ENCODE peak calls at places on chromosomes 11 and 22, in five cellular contexts. V is PC-3, T is GM23248, D is GM23338, G is HCT116. O is an unnamed sample.

GRCh38 chr11:115695677-115696451 is 191.6 kb upstream of the CADM1 start:
- DNase-seq in V (no peak), T (no peak), D (no peak), G (no peak), O (no peak)

GRCh38 chr11:1165256-1166041 is 7.7 kb downstream of the MUC5AC start:
- DNase-seq in V (no peak), T (no peak), D (no peak), G (no peak), O (no peak)

GRCh38 chr11:125901872-125902271 is 1.1 kb downstream of the PUS3 start:
- DNase-seq in V (no peak), T (no peak), D (no peak), G (no peak), O (no peak)

GRCh38 chr11:27963370-27963769 is 144.6 kb downstream of the KIF18A start:
- DNase-seq in V (no peak), T (no peak), D (no peak), G (no peak), O (no peak)

GRCh38 chr11:19853016-19853415 is 140.4 kb downstream of the NAV2 start:
- DNase-seq in V (peak; percentile 44), T (peak; percentile 81), D (no peak), G (no peak), O (no peak)

GRCh38 chr11:47317078-47317828 is 35.2 kb downstream of the MYBPC3 start:
- DNase-seq in V (no peak), T (no peak), D (no peak), G (no peak), O (no peak)

GRCh38 chr22:19239464-19239863 is 52.1 kb downstream of the CLTCL1 start:
- DNase-seq in V (no peak), T (no peak), D (no peak), G (no peak), O (no peak)

GRCh38 chr11:44388828-44389645 is 79.1 kb upstream of the ALX4 start:
- DNase-seq in V (no peak), T (no peak), D (peak; percentile 15), G (no peak), O (no peak)

GRCh38 chr22:18103527-18104269 is 6.9 kb upstream of the TUBA8 start:
- DNase-seq in V (no peak), T (no peak), D (no peak), G (no peak), O (no peak)

GRCh38 chr11:106208795-106209194 is 131.3 kb downstream of the AASDHPPT start:
- DNase-seq in V (no peak), T (no peak), D (no peak), G (no peak), O (no peak)

GRCh38 chr11:20088368-20089260 is 71.7 kb downstream of the DBX1 start:
- DNase-seq in V (no peak), T (no peak), D (no peak), G (no peak), O (no peak)

GRCh38 chr22:39316440-39317083 is 2.9 kb downstream of the RPL3 start:
- DNase-seq in V (peak; percentile 86), T (peak; percentile 95), D (peak; percentile 81), G (peak; percentile 60), O (peak; percentile 83)

GRCh38 chr22:22380098-22381030 is 128.2 kb downstream of the ZNF280B start:
- DNase-seq in V (peak; percentile 10), T (peak; percentile 7), D (peak; percentile 66), G (no peak), O (peak; percentile 95)

GRCh38 chr11:57800444-57801184 is 39.0 kb downstream of the CTNND1 start:
- DNase-seq in V (peak; percentile 99), T (peak; percentile 85), D (peak; percentile 93), G (peak; percentile 51), O (peak; percentile 74)

GRCh38 chr22:23163665-23164064 is 16.6 kb upstream of the BCR start:
- DNase-seq in V (no peak), T (peak; percentile 26), D (no peak), G (no peak), O (no peak)

GRCh38 chr11:6067502-6067901 is 36.9 kb upstream of the OR56A1 start:
- DNase-seq in V (no peak), T (no peak), D (no peak), G (no peak), O (no peak)

GRCh38 chr11:6057452-6057851 is 26.9 kb upstream of the OR56A1 start:
- DNase-seq in V (no peak), T (no peak), D (no peak), G (no peak), O (no peak)

GRCh38 chr11:6061475-6061874 is 30.9 kb upstream of the OR56A1 start:
- DNase-seq in V (no peak), T (peak; percentile 7), D (no peak), G (no peak), O (no peak)

DNA sequence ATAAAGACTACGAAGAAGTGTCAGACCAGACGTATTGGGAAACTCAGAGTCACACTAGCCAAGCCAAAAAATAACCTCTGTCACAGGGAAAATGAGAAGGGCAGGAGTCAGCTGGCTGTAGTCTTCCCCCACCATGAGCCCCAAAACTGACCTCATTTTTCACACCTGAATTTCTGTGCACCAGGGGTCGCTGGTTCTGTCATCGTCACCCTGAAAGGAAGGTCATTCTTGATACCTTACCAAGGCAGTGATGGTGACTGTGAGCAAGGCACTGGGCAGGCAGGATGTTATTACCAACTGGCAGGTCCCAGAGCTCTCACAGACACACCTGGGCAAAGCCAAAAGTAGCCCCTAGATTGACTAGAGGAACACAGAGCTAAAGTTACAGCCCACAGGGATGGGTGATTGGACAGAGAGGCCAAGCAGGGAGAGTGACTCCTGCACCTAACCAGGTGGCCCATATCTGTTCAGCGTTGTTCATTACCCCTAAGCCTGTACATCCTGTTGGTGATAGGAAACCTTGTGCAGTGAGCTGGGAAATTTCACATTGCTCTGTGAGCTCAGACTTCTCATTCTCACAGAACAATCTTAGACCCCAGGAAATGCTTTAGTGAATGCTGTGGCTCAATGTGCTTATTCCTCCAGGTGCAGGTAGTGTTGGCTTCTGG is 32.3 kb upstream of the OR56A1 start:
- DNase-seq in V (no peak), T (no peak), D (no peak), G (no peak), O (peak; percentile 58)
- H3K9me2 ChIP-seq in V (no peaks in the 10 kb centered on the region), T (no peaks in the 10 kb centered on the region), D (peaks cover 7% of the 10 kb centered on the region), G (no peaks in the 10 kb centered on the region), O (no peaks in the 10 kb centered on the region)

GRCh38 chr22:26426924-26427323 is 2.1 kb upstream of the ASPHD2 start:
- DNase-seq in V (no peak), T (no peak), D (no peak), G (no peak), O (no peak)

GRCh38 chr22:26431151-26431995 is 2.3 kb downstream of the ASPHD2 start:
- DNase-seq in V (no peak), T (no peak), D (no peak), G (no peak), O (no peak)

GRCh38 chr22:26430600-26430999 is 1.5 kb downstream of the ASPHD2 start:
- DNase-seq in V (no peak), T (no peak), D (no peak), G (no peak), O (no peak)

GRCh38 chr22:26428515-26429457 is at the start of gene ASPHD2:
- DNase-seq in V (peak; percentile 33), T (peak; percentile 80), D (peak; percentile 84), G (no peak), O (peak; percentile 90)

DNA sequence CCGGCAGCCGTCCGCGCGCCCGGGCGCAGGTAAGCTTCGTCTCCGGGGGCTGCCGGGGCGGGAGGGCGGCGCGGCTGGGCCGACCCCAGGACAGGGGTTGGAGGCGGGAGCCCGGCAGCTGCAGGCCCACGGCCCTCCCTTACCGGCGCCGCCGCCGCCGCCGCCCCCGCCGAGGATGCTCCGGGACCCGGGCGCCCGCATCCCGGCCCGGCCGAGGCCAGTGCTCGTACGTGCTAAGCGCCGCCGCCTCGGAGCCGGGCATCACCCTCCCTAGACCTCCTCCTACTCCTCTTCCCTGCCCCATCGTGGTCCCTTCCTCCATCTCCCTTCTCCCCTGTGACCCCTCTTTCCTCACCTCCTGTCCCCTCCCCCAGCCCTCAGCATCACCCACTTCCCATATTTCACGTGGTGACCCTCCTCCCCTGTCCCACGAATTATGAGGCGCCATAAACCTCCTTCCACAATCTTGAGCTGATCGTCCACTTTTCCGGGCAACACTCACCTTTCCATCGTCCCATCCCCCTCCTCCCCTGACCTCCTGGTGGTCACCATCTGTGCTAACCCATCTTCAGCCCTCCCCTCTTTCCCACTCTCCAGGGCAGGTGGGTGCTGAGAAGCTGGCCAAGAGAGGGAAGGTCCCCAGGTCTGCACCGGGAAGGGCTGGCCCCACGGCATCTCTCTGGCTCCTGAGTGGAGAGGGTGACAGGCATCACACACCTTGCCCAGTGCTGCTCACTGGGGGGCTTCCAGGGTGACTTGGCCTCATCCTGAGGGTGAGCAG is 588 bp downstream of the ASPHD2 start:
- DNase-seq in V (no peak), T (peak; percentile 29), D (peak; percentile 43), G (no peak), O (peak; percentile 32)
- H2AFZ ChIP-seq in V (no peak overlapping the region), T (peak overlapping the region; percentile 62), D (peak overlapping the region; percentile 89), G (no peak overlapping the region), O (peak overlapping the region; percentile 24)

GRCh38 chr11:7964261-7964660 is 986 bp downstream of the NLRP10 start:
- DNase-seq in V (no peak), T (no peak), D (no peak), G (no peak), O (peak; percentile 57)
- H3K9me2 ChIP-seq in V (no peaks in the 10 kb centered on the region), T (no peaks in the 10 kb centered on the region), D (peaks cover 8% of the 10 kb centered on the region), G (no peaks in the 10 kb centered on the region), O (no peaks in the 10 kb centered on the region)

DNA sequence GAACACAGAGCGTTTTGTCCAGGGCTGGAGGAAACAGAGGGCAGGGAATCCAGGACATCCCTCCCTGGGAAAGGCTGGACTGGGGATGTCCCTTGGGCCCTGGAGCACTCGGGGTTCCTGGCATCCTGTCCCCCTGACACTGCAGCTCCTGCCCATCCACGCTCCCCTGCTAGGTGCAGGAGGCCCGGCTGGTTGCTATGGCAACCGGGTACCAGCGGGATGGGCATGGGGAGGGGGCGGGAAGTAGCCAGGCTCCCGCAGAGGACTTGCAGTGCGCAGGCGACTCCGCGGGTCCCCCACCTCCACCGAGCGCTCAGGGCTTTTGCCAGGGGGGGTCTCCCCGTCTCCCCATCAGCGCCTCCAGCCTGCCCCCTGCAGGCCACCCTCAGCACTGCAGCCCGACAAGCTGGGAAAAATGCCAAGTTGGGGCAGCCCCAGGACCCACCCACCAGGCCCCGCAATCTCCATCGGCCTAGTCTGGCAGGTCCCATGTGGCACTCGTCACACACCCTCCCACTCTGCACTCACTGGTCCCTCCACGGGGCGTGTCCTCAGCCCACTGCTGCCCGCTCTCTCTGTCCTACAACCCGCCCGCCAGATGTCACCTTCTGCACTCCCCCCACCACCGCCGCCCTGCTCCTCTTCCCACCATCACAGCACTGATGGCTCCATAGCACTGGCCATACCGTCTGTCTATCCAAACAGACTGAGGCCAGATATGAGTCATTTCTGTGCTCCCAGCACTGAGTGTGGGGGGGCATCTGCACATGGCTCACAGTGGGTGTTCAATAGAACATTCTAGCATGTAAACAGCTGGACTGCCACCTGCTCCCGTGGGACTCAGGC is 31.5 kb downstream of the KIAA0930 start:
- DNase-seq in V (peak; percentile 46), T (peak; percentile 92), D (peak; percentile 75), G (no peak), O (no peak)
- H2AFZ ChIP-seq in V (no peak overlapping the region), T (no peak overlapping the region), D (no peak overlapping the region), G (no peak overlapping the region), O (no peak overlapping the region)

GRCh38 chr11:124865181-124865901 is at the start of gene ROBO3:
- DNase-seq in V (no peak), T (no peak), D (peak; percentile 50), G (no peak), O (no peak)

GRCh38 chr11:124864176-124864891 is 898 bp upstream of the ROBO3 start:
- DNase-seq in V (no peak), T (no peak), D (no peak), G (no peak), O (no peak)

GRCh38 chr11:124864892-124865180 is 396 bp upstream of the ROBO3 start:
- DNase-seq in V (no peak), T (no peak), D (no peak), G (no peak), O (no peak)

GRCh38 chr11:124867700-124868099 is 2.5 kb downstream of the ROBO3 start:
- DNase-seq in V (peak; percentile 64), T (peak; percentile 60), D (peak; percentile 74), G (peak; percentile 13), O (peak; percentile 38)

GRCh38 chr11:124865902-124866851 is 945 bp downstream of the ROBO3 start:
- DNase-seq in V (peak; percentile 30), T (peak; percentile 75), D (peak; percentile 69), G (no peak), O (no peak)
- H3K9me2 ChIP-seq in V (no peaks in the 10 kb centered on the region), T (no peaks in the 10 kb centered on the region), D (no peaks in the 10 kb centered on the region), G (no peaks in the 10 kb centered on the region), O (no peaks in the 10 kb centered on the region)